ENCODE peak calls at places on chromosomes 2 and 18, in six cellular contexts. Y is COR-L47, P is GM19239, N is NCI-H187, D is right atrium auricular region, E is Ammon's horn. S is an unnamed sample.

GRCh38 chr18:51137051-51137729 is 60.3 kb downstream of the MEX3C start:
- DNase-seq in Y (no peak), P (no peak), N (no peak), D (no peak), E (no peak), S (no peak)

GRCh38 chr2:61759718-61760117 is 94.1 kb downstream of the FAM161A start:
- DNase-seq in Y (no peak), P (no peak), N (no peak), D (no peak), E (no peak), S (no peak)

GRCh38 chr2:88765154-88765948 is 73.9 kb downstream of the RPIA start:
- DNase-seq in Y (peak), P (no peak), N (no peak), D (no peak), E (peak), S (peak)

GRCh38 chr2:85095094-85095493 is 38.1 kb upstream of the TCF7L1 start:
- DNase-seq in Y (no peak), P (no peak), N (no peak), D (no peak), E (no peak), S (no peak)

GRCh38 chr2:193240752-193241151 is 1046.0 kb upstream of the TMEFF2 start:
- DNase-seq in Y (no peak), P (no peak), N (no peak), D (no peak), E (no peak), S (no peak)

GRCh38 chr2:145925591-145925990 is 1405.7 kb upstream of the ZEB2 start:
- DNase-seq in Y (no peak), P (no peak), N (no peak), D (no peak), E (no peak), S (no peak)

GRCh38 chr18:26863921-26864497 is 1.5 kb downstream of the AQP4 start:
- DNase-seq in Y (no peak), P (no peak), N (no peak), D (no peak), E (peak), S (no peak)

GRCh38 chr2:240965296-240965904 is 33.0 kb upstream of the SNED1 start:
- DNase-seq in Y (no peak), P (no peak), N (no peak), D (no peak), E (no peak), S (peak)

GRCh38 chr18:50115095-50115494 is 79.9 kb downstream of the MYO5B start:
- DNase-seq in Y (no peak), P (no peak), N (no peak), D (no peak), E (no peak), S (no peak)

GRCh38 chr2:151258121-151258520 is 3.5 kb downstream of the RBM43 start:
- DNase-seq in Y (no peak), P (no peak), N (no peak), D (no peak), E (no peak), S (no peak)

GRCh38 chr2:178523596-178524134 is 43.4 kb downstream of the PLEKHA3 start:
- DNase-seq in Y (no peak), P (no peak), N (no peak), D (no peak), E (no peak), S (no peak)

GRCh38 chr2:37459095-37459981 is 114.9 kb downstream of the QPCT start:
- DNase-seq in Y (no peak), P (no peak), N (no peak), D (no peak), E (no peak), S (no peak)

GRCh38 chr2:217568289-217568985 is 434.4 kb downstream of the TNS1 start:
- DNase-seq in Y (no peak), P (no peak), N (no peak), D (no peak), E (peak), S (no peak)

GRCh38 chr2:2664989-2665833 is 334.1 kb upstream of the MYT1L start:
- DNase-seq in Y (no peak), P (no peak), N (no peak), D (no peak), E (no peak), S (no peak)

GRCh38 chr2:118834440-118834810 is 13.0 kb downstream of the EN1 start:
- DNase-seq in Y (no peak), P (no peak), N (no peak), D (no peak), E (no peak), S (no peak)

GRCh38 chr18:11981633-11982366 is 493 bp downstream of the IMPA2 start:
- DNase-seq in Y (no peak), P (no peak), N (no peak), D (peak), E (peak), S (peak)